ENCODE peak calls at places on chromosomes 3 and 15, in eight cellular contexts. K, E, Q, F, V, H, D and C are unnamed samples.

GRCh38 chr3:128808672-128809071 is 70.7 kb upstream of the ACAD9 start:
- DNase-seq in K (no peak), E (no peak), Q (no peak), F (no peak), V (no peak), H (no peak), D (no peak), C (no peak)

GRCh38 chr3:106341090-106341489 is 472.3 kb upstream of the CBLB start:
- DNase-seq in K (no peak), E (no peak), Q (no peak), F (no peak), V (no peak), H (peak; percentile 45), D (no peak), C (no peak)

GRCh38 chr3:61876797-61877196 is 315.4 kb downstream of the PTPRG start:
- DNase-seq in K (no peak), E (no peak), Q (no peak), F (no peak), V (peak; percentile 20), H (peak; percentile 88), D (no peak), C (no peak)

GRCh38 chr3:110237091-110237615 is 834.5 kb upstream of the NECTIN3 start:
- DNase-seq in K (no peak), E (no peak), Q (no peak), F (no peak), V (no peak), H (no peak), D (peak; percentile 36), C (no peak)

GRCh38 chr3:144772372-144772771 is 800.7 kb downstream of the DIPK2A start:
- DNase-seq in K (no peak), E (no peak), Q (no peak), F (no peak), V (no peak), H (no peak), D (no peak), C (no peak)

GRCh38 chr15:100191161-100191560 is 150.6 kb downstream of the ADAMTS17 start:
- DNase-seq in K (no peak), E (peak; percentile 12), Q (no peak), F (no peak), V (no peak), H (no peak), D (no peak), C (no peak)

GRCh38 chr3:51568041-51568440 is 29.5 kb downstream of the RAD54L2 start:
- DNase-seq in K (no peak), E (no peak), Q (peak; percentile 7), F (no peak), V (no peak), H (no peak), D (no peak), C (no peak)

GRCh38 chr3:67415504-67415903 is 238.9 kb downstream of the SUCLG2 start:
- DNase-seq in K (no peak), E (no peak), Q (no peak), F (no peak), V (peak; percentile 18), H (no peak), D (no peak), C (no peak)

GRCh38 chr3:14424711-14425573 is 22.5 kb downstream of the SLC6A6 start:
- DNase-seq in K (no peak), E (no peak), Q (no peak), F (no peak), V (no peak), H (no peak), D (peak; percentile 51), C (no peak)

GRCh38 chr3:189393598-189393997 is 221.8 kb downstream of the TPRG1 start:
- DNase-seq in K (no peak), E (no peak), Q (no peak), F (no peak), V (no peak), H (peak; percentile 47), D (no peak), C (no peak)

GRCh38 chr3:124246366-124246765 is 254.4 kb upstream of the ROPN1 start:
- DNase-seq in K (no peak), E (no peak), Q (no peak), F (no peak), V (no peak), H (peak; percentile 62), D (no peak), C (no peak)

GRCh38 chr3:42036483-42036823 is 54.7 kb upstream of the TRAK1 start:
- DNase-seq in K (no peak), E (no peak), Q (no peak), F (peak; percentile 70), V (peak; percentile 82), H (peak; percentile 88), D (no peak), C (peak; percentile 60)

GRCh38 chr3:42033741-42034140 is 57.4 kb upstream of the TRAK1 start:
- DNase-seq in K (no peak), E (no peak), Q (no peak), F (peak; percentile 10), V (no peak), H (no peak), D (no peak), C (no peak)

GRCh38 chr3:42032693-42033349 is 58.3 kb upstream of the TRAK1 start:
- DNase-seq in K (peak; percentile 39), E (peak; percentile 84), Q (peak; percentile 91), F (peak; percentile 89), V (peak; percentile 93), H (peak; percentile 98), D (no peak), C (peak; percentile 97)

GRCh38 chr3:42035816-42036482 is 55.2 kb upstream of the TRAK1 start:
- DNase-seq in K (peak; percentile 50), E (no peak), Q (no peak), F (no peak), V (no peak), H (no peak), D (no peak), C (no peak)

GRCh38 chr3:42035007-42035406 is 56.1 kb upstream of the TRAK1 start:
- DNase-seq in K (no peak), E (no peak), Q (no peak), F (no peak), V (no peak), H (no peak), D (no peak), C (no peak)
- H3K27ac ChIP-seq in K (peak overlapping the region; percentile 92), E (peak overlapping the region; percentile 83), Q (no peak overlapping the region), F (peak overlapping the region; percentile 81), V (no peak overlapping the region), H (no peak overlapping the region), D (no peak overlapping the region), C (no peak overlapping the region)

GRCh38 chr3:148229107-148229506 is 468.6 kb upstream of the AGTR1 start:
- DNase-seq in K (no peak), E (no peak), Q (no peak), F (no peak), V (no peak), H (no peak), D (no peak), C (no peak)

GRCh38 chr3:148230473-148230872 is 467.2 kb upstream of the AGTR1 start:
- DNase-seq in K (no peak), E (no peak), Q (no peak), F (no peak), V (no peak), H (no peak), D (no peak), C (no peak)

GRCh38 chr3:148223266-148223665 is 474.4 kb upstream of the AGTR1 start:
- DNase-seq in K (no peak), E (no peak), Q (no peak), F (no peak), V (no peak), H (no peak), D (no peak), C (no peak)

GRCh38 chr3:148227534-148227933 is 470.2 kb upstream of the AGTR1 start:
- DNase-seq in K (no peak), E (no peak), Q (no peak), F (no peak), V (peak; percentile 15), H (peak; percentile 11), D (no peak), C (no peak)

DNA sequence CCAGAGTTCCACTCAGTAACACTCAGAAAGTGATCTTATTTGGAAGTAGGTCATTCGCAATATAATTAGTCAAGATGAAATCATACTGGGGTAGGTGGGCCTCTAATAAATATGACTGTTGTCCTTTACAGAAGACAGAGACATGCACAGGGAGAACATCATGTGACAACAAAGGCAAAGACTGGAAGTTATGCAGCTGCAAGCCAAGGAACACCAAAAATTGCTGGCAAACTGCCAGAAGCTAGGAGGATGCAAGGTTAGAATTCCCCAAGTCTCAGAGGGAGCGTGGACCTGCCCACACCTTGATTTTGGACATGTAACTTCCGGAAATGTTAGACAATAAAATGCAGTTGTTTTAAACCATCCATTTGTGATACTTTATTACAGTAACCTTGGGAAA is 471.5 kb upstream of the AGTR1 start:
- DNase-seq in K (no peak), E (no peak), Q (no peak), F (no peak), V (no peak), H (no peak), D (no peak), C (no peak)
- H3K27ac ChIP-seq in K (no peak overlapping the region), E (no peak overlapping the region), Q (no peak overlapping the region), F (no peak overlapping the region), V (no peak overlapping the region), H (no peak overlapping the region), D (no peak overlapping the region), C (no peak overlapping the region)

DNA sequence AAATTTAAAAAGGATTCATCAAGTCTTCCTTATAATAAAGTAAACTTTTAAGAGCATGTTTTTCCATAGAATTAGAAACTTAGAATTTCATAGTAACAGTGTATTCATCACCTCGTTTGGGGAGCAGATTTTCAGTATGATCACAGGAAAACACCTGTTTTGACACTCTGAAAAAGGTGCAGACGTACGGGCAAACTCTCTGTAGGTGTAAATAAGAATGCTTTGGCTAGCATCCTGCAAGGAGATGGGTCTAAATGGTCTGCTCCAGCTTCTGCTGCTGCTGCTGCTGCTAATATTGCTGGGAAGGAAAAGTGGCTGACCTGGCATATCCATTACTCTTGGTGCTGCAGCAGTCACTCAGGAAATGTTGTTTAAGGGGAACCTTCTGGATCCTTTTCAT is 66.0 kb downstream of the MBNL1 start:
- DNase-seq in K (no peak), E (no peak), Q (no peak), F (no peak), V (no peak), H (no peak), D (no peak), C (no peak)
- H3K27ac ChIP-seq in K (no peak overlapping the region), E (no peak overlapping the region), Q (no peak overlapping the region), F (peak overlapping the region; percentile 39), V (no peak overlapping the region), H (no peak overlapping the region), D (no peak overlapping the region), C (no peak overlapping the region)

GRCh38 chr15:52018244-52018643 is 775 bp upstream of the MAPK6 start:
- DNase-seq in K (no peak), E (no peak), Q (no peak), F (no peak), V (peak; percentile 60), H (no peak), D (no peak), C (no peak)
- H3K27ac ChIP-seq in K (peak overlapping the region; percentile 97), E (no peak overlapping the region), Q (no peak overlapping the region), F (peak overlapping the region; percentile 99), V (peak overlapping the region; percentile 99), H (no peak overlapping the region), D (peak overlapping the region; percentile 45), C (peak overlapping the region; percentile 87)

DNA sequence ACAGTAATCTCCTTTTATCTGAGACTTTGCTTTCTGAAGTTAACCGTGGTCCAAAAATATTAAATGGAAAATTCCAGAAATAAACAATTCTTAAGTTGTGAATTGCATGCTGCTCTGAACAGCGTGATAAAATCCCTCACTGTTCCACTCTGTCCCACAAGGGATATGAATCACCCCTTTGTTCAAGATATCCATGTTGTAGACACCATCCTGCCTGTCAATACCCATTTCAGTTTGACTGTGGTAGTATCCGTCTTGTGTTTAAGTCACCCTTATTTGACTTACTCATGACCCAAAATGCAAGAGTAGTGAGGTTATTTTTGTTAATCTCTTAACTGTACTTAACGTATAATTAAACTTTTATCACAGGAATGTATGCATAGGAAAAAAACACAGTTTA is 435.0 kb downstream of the SHQ1 start:
- DNase-seq in K (no peak), E (no peak), Q (no peak), F (no peak), V (no peak), H (peak; percentile 75), D (no peak), C (no peak)
- H3K27ac ChIP-seq in K (no peak overlapping the region), E (no peak overlapping the region), Q (no peak overlapping the region), F (no peak overlapping the region), V (no peak overlapping the region), H (no peak overlapping the region), D (no peak overlapping the region), C (peak overlapping the region; percentile 17)